ENCODE peak calls at places on chromosomes 4 and X, in ten cellular contexts. One of them, this sample, is unnamed.

GRCh38 chr4:74627093-74627492 is 167.2 kb downstream of the BTC start:
- DNase-seq in HCT116: no peak
- DNase-seq in cardiac muscle cell: no peak
- DNase-seq in aorta: no peak
- DNase-seq in T-helper 17 cell: no peak
- DNase-seq in esophagus squamous epithelium: no peak
- DNase-seq in ascending aorta: no peak
- DNase-seq in A549: no peak
- DNase-seq in GM23248: no peak
- DNase-seq in uterus: no peak
- DNase-seq in this sample: no peak

GRCh38 chr4:53622739-53623151 is 31.5 kb upstream of the LNX1 start:
- DNase-seq in ascending aorta: no peak
- DNase-seq in esophagus squamous epithelium: no peak
- DNase-seq in T-helper 17 cell: no peak
- DNase-seq in GM23248: peak; percentile 89
- DNase-seq in A549: no peak
- DNase-seq in uterus: peak; percentile 47
- DNase-seq in HCT116: no peak
- DNase-seq in cardiac muscle cell: peak; percentile 87
- DNase-seq in aorta: no peak
- DNase-seq in this sample: no peak

GRCh38 chr4:145041378-145041777 is 56.6 kb downstream of the ANAPC10 start:
- DNase-seq in T-helper 17 cell: no peak
- DNase-seq in cardiac muscle cell: peak; percentile 14
- DNase-seq in A549: no peak
- DNase-seq in ascending aorta: no peak
- DNase-seq in esophagus squamous epithelium: no peak
- DNase-seq in aorta: no peak
- DNase-seq in uterus: no peak
- DNase-seq in HCT116: no peak
- DNase-seq in GM23248: no peak
- DNase-seq in this sample: no peak

GRCh38 chrX:47623540-47624027 is 3.9 kb upstream of the SYN1 start:
- DNase-seq in T-helper 17 cell: peak; percentile 11
- DNase-seq in A549: peak; percentile 66
- DNase-seq in cardiac muscle cell: peak; percentile 84
- DNase-seq in aorta: peak; percentile 80
- DNase-seq in HCT116: no peak
- DNase-seq in uterus: no peak
- DNase-seq in ascending aorta: no peak
- DNase-seq in esophagus squamous epithelium: no peak
- DNase-seq in GM23248: peak; percentile 76
- DNase-seq in this sample: peak; percentile 23

GRCh38 chr4:17707671-17708070 is 73.8 kb downstream of the FAM184B start:
- DNase-seq in HCT116: no peak
- DNase-seq in T-helper 17 cell: no peak
- DNase-seq in GM23248: no peak
- DNase-seq in ascending aorta: no peak
- DNase-seq in cardiac muscle cell: no peak
- DNase-seq in esophagus squamous epithelium: no peak
- DNase-seq in A549: no peak
- DNase-seq in aorta: no peak
- DNase-seq in uterus: no peak
- DNase-seq in this sample: no peak

GRCh38 chrX:107684956-107685385 is 56.7 kb downstream of the PRPS1 start:
- DNase-seq in T-helper 17 cell: no peak
- DNase-seq in uterus: peak; percentile 81
- DNase-seq in aorta: no peak
- DNase-seq in esophagus squamous epithelium: peak; percentile 32
- DNase-seq in cardiac muscle cell: peak; percentile 90
- DNase-seq in A549: no peak
- DNase-seq in GM23248: no peak
- DNase-seq in ascending aorta: peak; percentile 54
- DNase-seq in HCT116: no peak
- DNase-seq in this sample: peak; percentile 86

GRCh38 chr4:82809614-82810013 is 11.0 kb upstream of the SCD5 start:
- DNase-seq in esophagus squamous epithelium: no peak
- DNase-seq in HCT116: no peak
- DNase-seq in GM23248: no peak
- DNase-seq in cardiac muscle cell: no peak
- DNase-seq in ascending aorta: no peak
- DNase-seq in A549: no peak
- DNase-seq in uterus: no peak
- DNase-seq in aorta: no peak
- DNase-seq in T-helper 17 cell: no peak
- DNase-seq in this sample: no peak

GRCh38 chr4:32129967-32130366 is 1409.8 kb downstream of the PCDH7 start:
- DNase-seq in GM23248: no peak
- DNase-seq in uterus: no peak
- DNase-seq in T-helper 17 cell: no peak
- DNase-seq in cardiac muscle cell: no peak
- DNase-seq in ascending aorta: no peak
- DNase-seq in A549: no peak
- DNase-seq in HCT116: no peak
- DNase-seq in aorta: no peak
- DNase-seq in esophagus squamous epithelium: no peak
- DNase-seq in this sample: no peak

GRCh38 chr4:89981789-89982334 is 87.2 kb downstream of the MMRN1 start:
- DNase-seq in A549: no peak
- DNase-seq in GM23248: no peak
- DNase-seq in ascending aorta: no peak
- DNase-seq in T-helper 17 cell: no peak
- DNase-seq in uterus: no peak
- DNase-seq in esophagus squamous epithelium: no peak
- DNase-seq in aorta: no peak
- DNase-seq in cardiac muscle cell: no peak
- DNase-seq in HCT116: no peak
- DNase-seq in this sample: no peak

GRCh38 chr4:76952631-76953587 is 3.4 kb downstream of the SEPTIN11 start:
- DNase-seq in cardiac muscle cell: no peak
- DNase-seq in ascending aorta: no peak
- DNase-seq in GM23248: peak; percentile 34
- DNase-seq in T-helper 17 cell: no peak
- DNase-seq in A549: no peak
- DNase-seq in uterus: no peak
- DNase-seq in HCT116: no peak
- DNase-seq in esophagus squamous epithelium: no peak
- DNase-seq in aorta: no peak
- DNase-seq in this sample: no peak

GRCh38 chr4:165621983-165622382 is 243.2 kb downstream of the CPE start:
- DNase-seq in HCT116: no peak
- DNase-seq in esophagus squamous epithelium: no peak
- DNase-seq in aorta: no peak
- DNase-seq in GM23248: no peak
- DNase-seq in A549: no peak
- DNase-seq in ascending aorta: no peak
- DNase-seq in cardiac muscle cell: peak; percentile 45
- DNase-seq in T-helper 17 cell: no peak
- DNase-seq in uterus: no peak
- DNase-seq in this sample: no peak

GRCh38 chr4:183906736-183907651 is 1.9 kb downstream of the STOX2 start:
- DNase-seq in A549: no peak
- DNase-seq in ascending aorta: no peak
- DNase-seq in cardiac muscle cell: peak; percentile 6
- DNase-seq in GM23248: peak; percentile 2
- DNase-seq in T-helper 17 cell: no peak
- DNase-seq in uterus: no peak
- DNase-seq in esophagus squamous epithelium: no peak
- DNase-seq in HCT116: no peak
- DNase-seq in aorta: no peak
- DNase-seq in this sample: no peak

GRCh38 chr4:81424336-81424735 is 47.4 kb downstream of the RASGEF1B start:
- DNase-seq in uterus: no peak
- DNase-seq in ascending aorta: no peak
- DNase-seq in GM23248: no peak
- DNase-seq in T-helper 17 cell: no peak
- DNase-seq in aorta: no peak
- DNase-seq in cardiac muscle cell: no peak
- DNase-seq in A549: no peak
- DNase-seq in esophagus squamous epithelium: no peak
- DNase-seq in HCT116: no peak
- DNase-seq in this sample: no peak

GRCh38 chrX:39309721-39310152 is 508.5 kb downstream of the MID1IP1 start:
- DNase-seq in HCT116: no peak
- DNase-seq in uterus: peak; percentile 64
- DNase-seq in A549: no peak
- DNase-seq in GM23248: no peak
- DNase-seq in esophagus squamous epithelium: no peak
- DNase-seq in cardiac muscle cell: peak; percentile 38
- DNase-seq in aorta: no peak
- DNase-seq in T-helper 17 cell: peak; percentile 29
- DNase-seq in ascending aorta: no peak
- DNase-seq in this sample: no peak

GRCh38 chr4:25965629-25966028 is 51.6 kb downstream of the SMIM20 start:
- DNase-seq in ascending aorta: no peak
- DNase-seq in A549: no peak
- DNase-seq in cardiac muscle cell: no peak
- DNase-seq in esophagus squamous epithelium: no peak
- DNase-seq in HCT116: no peak
- DNase-seq in uterus: no peak
- DNase-seq in GM23248: no peak
- DNase-seq in T-helper 17 cell: no peak
- DNase-seq in aorta: no peak
- DNase-seq in this sample: no peak

DNA sequence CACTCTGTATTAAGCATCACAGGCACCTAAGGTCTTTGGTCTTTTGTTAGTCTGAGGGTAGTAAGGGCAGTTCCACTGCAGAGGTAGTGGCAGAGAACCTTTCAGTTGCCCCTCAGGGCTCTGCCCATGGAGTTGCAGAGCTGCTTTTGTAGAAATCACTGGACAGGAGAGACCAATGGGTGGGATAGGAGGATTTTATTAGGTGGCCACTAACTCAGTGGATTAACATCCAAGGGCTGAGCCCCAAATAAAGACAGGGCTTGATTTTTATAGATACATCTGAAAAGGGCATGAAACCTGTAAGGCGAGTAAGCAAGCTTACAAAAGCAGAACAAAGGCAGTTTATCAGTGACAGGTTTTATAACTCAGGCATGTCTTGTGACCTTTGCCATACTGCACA is 1035.4 kb downstream of the SH3BGRL start:
- DNase-seq in cardiac muscle cell: no peak
- DNase-seq in esophagus squamous epithelium: no peak
- DNase-seq in GM23248: no peak
- DNase-seq in aorta: no peak
- DNase-seq in T-helper 17 cell: no peak
- DNase-seq in HCT116: no peak
- DNase-seq in A549: no peak
- DNase-seq in uterus: no peak
- DNase-seq in ascending aorta: no peak
- DNase-seq in this sample: no peak
- H3K9me3 ChIP-seq in cardiac muscle cell: no peaks in the 10 kb centered on the region
- H3K9me3 ChIP-seq in esophagus squamous epithelium: peaks cover 21% of the 10 kb centered on the region
- H3K9me3 ChIP-seq in GM23248: no peaks in the 10 kb centered on the region
- H3K9me3 ChIP-seq in aorta: no peaks in the 10 kb centered on the region
- H3K9me3 ChIP-seq in T-helper 17 cell: no peaks in the 10 kb centered on the region
- H3K9me3 ChIP-seq in HCT116: no peaks in the 10 kb centered on the region
- H3K9me3 ChIP-seq in A549: no peaks in the 10 kb centered on the region
- H3K9me3 ChIP-seq in uterus: no peaks in the 10 kb centered on the region
- H3K9me3 ChIP-seq in ascending aorta: no peaks in the 10 kb centered on the region
- H3K9me3 ChIP-seq in this sample: peaks cover 24% of the 10 kb centered on the region

DNA sequence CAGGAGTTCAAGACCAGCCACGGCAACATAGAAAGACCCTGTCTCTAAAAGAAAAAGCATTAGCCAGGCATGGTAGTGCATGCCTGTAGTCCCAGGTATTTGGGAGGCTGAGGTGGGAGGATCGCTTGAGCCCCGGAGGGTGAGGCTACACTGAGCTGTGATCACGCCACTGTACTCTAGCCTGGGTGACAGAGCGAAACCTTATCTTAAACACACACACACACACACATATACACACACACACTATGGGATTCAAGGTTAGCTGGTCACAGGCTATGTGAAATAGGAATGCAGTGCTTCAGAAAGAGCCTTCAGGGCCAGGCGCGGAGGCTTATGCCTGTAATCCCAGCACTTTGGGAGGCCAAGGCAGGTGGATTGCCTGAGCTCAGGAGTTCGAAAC is 23.5 kb downstream of the NLGN3 start:
- DNase-seq in HCT116: no peak
- DNase-seq in T-helper 17 cell: no peak
- DNase-seq in uterus: no peak
- DNase-seq in GM23248: no peak
- DNase-seq in A549: no peak
- DNase-seq in esophagus squamous epithelium: no peak
- DNase-seq in cardiac muscle cell: no peak
- DNase-seq in aorta: no peak
- DNase-seq in ascending aorta: no peak
- DNase-seq in this sample: no peak
- H3K9me3 ChIP-seq in HCT116: no peaks in the 10 kb centered on the region
- H3K9me3 ChIP-seq in T-helper 17 cell: no peaks in the 10 kb centered on the region
- H3K9me3 ChIP-seq in uterus: no peaks in the 10 kb centered on the region
- H3K9me3 ChIP-seq in GM23248: no peaks in the 10 kb centered on the region
- H3K9me3 ChIP-seq in A549: no peaks in the 10 kb centered on the region
- H3K9me3 ChIP-seq in esophagus squamous epithelium: no peaks in the 10 kb centered on the region
- H3K9me3 ChIP-seq in cardiac muscle cell: no peaks in the 10 kb centered on the region
- H3K9me3 ChIP-seq in aorta: no peaks in the 10 kb centered on the region
- H3K9me3 ChIP-seq in ascending aorta: no peaks in the 10 kb centered on the region
- H3K9me3 ChIP-seq in this sample: no peaks in the 10 kb centered on the region

DNA sequence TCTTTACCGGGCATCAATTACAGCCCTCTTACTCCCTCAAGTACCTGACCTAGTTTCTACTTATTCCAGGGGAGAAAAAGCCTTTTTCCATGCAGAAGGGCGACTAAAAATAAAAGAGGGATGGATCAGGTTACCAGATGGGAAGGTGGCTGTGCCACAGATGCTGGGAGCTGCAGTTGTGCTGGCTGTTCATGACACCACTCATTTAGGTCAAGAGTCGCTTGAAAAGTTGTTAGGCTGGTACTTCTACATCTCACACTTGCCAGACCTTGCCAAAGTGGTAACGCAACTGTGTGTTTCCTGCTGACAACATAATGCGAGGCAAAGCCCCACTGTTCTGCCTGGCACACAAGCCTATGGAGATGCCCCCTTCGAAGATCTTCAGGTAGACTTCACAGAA is 148.4 kb upstream of the FGF16 start:
- DNase-seq in esophagus squamous epithelium: no peak
- DNase-seq in aorta: no peak
- DNase-seq in A549: no peak
- DNase-seq in uterus: no peak
- DNase-seq in T-helper 17 cell: no peak
- DNase-seq in HCT116: no peak
- DNase-seq in cardiac muscle cell: no peak
- DNase-seq in ascending aorta: no peak
- DNase-seq in GM23248: no peak
- DNase-seq in this sample: no peak
- H3K9me3 ChIP-seq in esophagus squamous epithelium: no peaks in the 10 kb centered on the region
- H3K9me3 ChIP-seq in aorta: no peaks in the 10 kb centered on the region
- H3K9me3 ChIP-seq in A549: no peaks in the 10 kb centered on the region
- H3K9me3 ChIP-seq in uterus: no peaks in the 10 kb centered on the region
- H3K9me3 ChIP-seq in T-helper 17 cell: no peaks in the 10 kb centered on the region
- H3K9me3 ChIP-seq in HCT116: no peaks in the 10 kb centered on the region
- H3K9me3 ChIP-seq in cardiac muscle cell: no peaks in the 10 kb centered on the region
- H3K9me3 ChIP-seq in ascending aorta: no peaks in the 10 kb centered on the region
- H3K9me3 ChIP-seq in GM23248: no peaks in the 10 kb centered on the region
- H3K9me3 ChIP-seq in this sample: no peaks in the 10 kb centered on the region

DNA sequence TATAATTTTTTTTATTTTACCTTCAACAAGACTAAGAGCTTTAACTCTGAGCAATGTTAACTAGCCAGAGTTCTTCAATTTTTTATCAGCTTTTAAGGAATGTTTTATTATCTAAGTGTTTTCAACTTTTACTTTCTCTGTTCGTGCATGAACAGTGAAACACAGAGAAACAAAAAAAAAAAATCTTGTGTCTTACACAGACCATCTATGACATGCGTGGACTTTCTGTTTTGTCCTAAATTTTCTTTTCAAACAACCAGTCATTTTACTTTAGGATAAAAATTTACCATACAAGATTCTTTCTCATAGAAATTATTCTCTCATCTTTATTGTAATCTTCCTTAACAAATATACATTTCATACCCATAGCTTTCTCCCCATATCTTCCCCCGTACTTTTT is 731.9 kb upstream of the PCDH10 start:
- DNase-seq in T-helper 17 cell: no peak
- DNase-seq in A549: no peak
- DNase-seq in ascending aorta: no peak
- DNase-seq in esophagus squamous epithelium: no peak
- DNase-seq in uterus: no peak
- DNase-seq in aorta: no peak
- DNase-seq in cardiac muscle cell: no peak
- DNase-seq in HCT116: peak; percentile 18
- DNase-seq in GM23248: no peak
- DNase-seq in this sample: no peak
- H3K9me3 ChIP-seq in T-helper 17 cell: no peaks in the 10 kb centered on the region
- H3K9me3 ChIP-seq in A549: no peaks in the 10 kb centered on the region
- H3K9me3 ChIP-seq in ascending aorta: no peaks in the 10 kb centered on the region
- H3K9me3 ChIP-seq in esophagus squamous epithelium: no peaks in the 10 kb centered on the region
- H3K9me3 ChIP-seq in uterus: no peaks in the 10 kb centered on the region
- H3K9me3 ChIP-seq in aorta: peaks cover 2% of the 10 kb centered on the region
- H3K9me3 ChIP-seq in cardiac muscle cell: no peaks in the 10 kb centered on the region
- H3K9me3 ChIP-seq in HCT116: peaks cover 17% of the 10 kb centered on the region
- H3K9me3 ChIP-seq in GM23248: no peaks in the 10 kb centered on the region
- H3K9me3 ChIP-seq in this sample: no peaks in the 10 kb centered on the region

This sample was measured in tibial artery.